ENCODE peak calls at places on chromosome 5, in five cellular contexts. O, Z, F, X and R are unnamed samples.

GRCh38 chr5:9851458-9851857 is 221.3 kb upstream of the TAS2R1 start:
- DNase-seq in O (no peak), Z (no peak), F (no peak), X (no peak), R (no peak)

GRCh38 chr5:52837591-52838001 is 49.9 kb downstream of the ITGA1 start:
- DNase-seq in O (no peak), Z (no peak), F (no peak), X (no peak), R (no peak)

GRCh38 chr5:9156282-9156681 is 389.6 kb downstream of the SEMA5A start:
- DNase-seq in O (peak; percentile 66), Z (peak; percentile 52), F (no peak), X (no peak), R (no peak)

GRCh38 chr5:11234501-11234911 is 473.5 kb upstream of the DAP start:
- DNase-seq in O (no peak), Z (peak; percentile 21), F (peak; percentile 68), X (no peak), R (no peak)

GRCh38 chr5:92758552-92758951 is 822.5 kb downstream of the NR2F1-AS1 start:
- DNase-seq in O (no peak), Z (no peak), F (no peak), X (no peak), R (no peak)

GRCh38 chr5:32713396-32714381 is 2.6 kb downstream of the NPR3 start:
- DNase-seq in O (peak; percentile 90), Z (peak; percentile 42), F (peak; percentile 78), X (no peak), R (no peak)

GRCh38 chr5:180333661-180334060 is 19.5 kb downstream of the GFPT2 start:
- DNase-seq in O (no peak), Z (no peak), F (no peak), X (no peak), R (no peak)

GRCh38 chr5:62341783-62342475 is 35.9 kb downstream of the KIF2A start:
- DNase-seq in O (no peak), Z (no peak), F (no peak), X (no peak), R (no peak)

GRCh38 chr5:176492431-176492830 is 44.2 kb downstream of the FAF2 start:
- DNase-seq in O (no peak), Z (no peak), F (no peak), X (no peak), R (no peak)

GRCh38 chr5:40385544-40385943 is 294.2 kb upstream of the PTGER4 start:
- DNase-seq in O (no peak), Z (no peak), F (no peak), X (no peak), R (no peak)

GRCh38 chr5:134503937-134504437 is 21.5 kb upstream of the JADE2 start:
- DNase-seq in O (no peak), Z (no peak), F (no peak), X (no peak), R (no peak)

GRCh38 chr5:75677607-75678006 is 39.6 kb downstream of the POC5 start:
- DNase-seq in O (no peak), Z (no peak), F (no peak), X (no peak), R (no peak)

GRCh38 chr5:92962752-92963151 is 618.3 kb downstream of the NR2F1-AS1 start:
- DNase-seq in O (no peak), Z (no peak), F (peak; percentile 51), X (peak; percentile 76), R (peak; percentile 93)

GRCh38 chr5:137453476-137454080 is 45.5 kb downstream of the SPOCK1 start:
- DNase-seq in O (peak; percentile 89), Z (peak; percentile 78), F (no peak), X (no peak), R (no peak)

GRCh38 chr5:91059409-91059808 is 323.7 kb downstream of the ARRDC3 start:
- DNase-seq in O (no peak), Z (no peak), F (no peak), X (no peak), R (no peak)

GRCh38 chr5:112492291-112492690 is 73.2 kb upstream of the EPB41L4A start:
- DNase-seq in O (peak; percentile 88), Z (peak; percentile 61), F (peak; percentile 64), X (peak; percentile 16), R (peak; percentile 15)

GRCh38 chr5:180315762-180316212 is 23.9 kb upstream of the MAPK9 start:
- DNase-seq in O (peak; percentile 73), Z (peak; percentile 58), F (peak; percentile 88), X (peak; percentile 17), R (no peak)

GRCh38 chr5:36371366-36371765 is 69.7 kb upstream of the RANBP3L start:
- DNase-seq in O (no peak), Z (no peak), F (no peak), X (no peak), R (no peak)

GRCh38 chr5:27124590-27124989 is 86.2 kb upstream of the CDH9 start:
- DNase-seq in O (peak; percentile 69), Z (peak; percentile 47), F (no peak), X (no peak), R (peak; percentile 75)

GRCh38 chr5:118220491-118220890 is 767.9 kb downstream of the DTWD2 start:
- DNase-seq in O (no peak), Z (no peak), F (no peak), X (no peak), R (no peak)

GRCh38 chr5:74673011-74673790 is 11.8 kb upstream of the HEXB start:
- DNase-seq in O (peak; percentile 74), Z (peak; percentile 44), F (no peak), X (peak; percentile 6), R (peak; percentile 62)

GRCh38 chr5:39420482-39421145 is 4.2 kb downstream of the DAB2 start:
- DNase-seq in O (no peak), Z (peak; percentile 30), F (peak; percentile 83), X (no peak), R (no peak)

GRCh38 chr5:40734986-40735385 is 20.8 kb downstream of the TTC33 start:
- DNase-seq in O (no peak), Z (no peak), F (no peak), X (no peak), R (no peak)

GRCh38 chr5:170632985-170633234 is 129.1 kb downstream of the KCNIP1 start:
- DNase-seq in O (peak; percentile 89), Z (peak; percentile 85), F (peak; percentile 87), X (no peak), R (no peak)

GRCh38 chr5:130324953-130325671 is 420.8 kb downstream of the CHSY3 start:
- DNase-seq in O (no peak), Z (no peak), F (no peak), X (no peak), R (no peak)

GRCh38 chr5:51468196-51468595 is 84.9 kb downstream of the ISL1 start:
- DNase-seq in O (no peak), Z (peak; percentile 25), F (no peak), X (no peak), R (no peak)

GRCh38 chr5:74034738-74035137 is 408.7 kb downstream of the ARHGEF28 start:
- DNase-seq in O (no peak), Z (no peak), F (no peak), X (no peak), R (peak; percentile 77)

GRCh38 chr5:103232393-103232999 is 26.1 kb upstream of the MACIR start:
- DNase-seq in O (peak; percentile 56), Z (peak; percentile 59), F (no peak), X (peak; percentile 9), R (peak; percentile 39)

GRCh38 chr5:139458580-139459407 is 3.7 kb downstream of the ECSCR start:
- DNase-seq in O (no peak), Z (no peak), F (no peak), X (no peak), R (no peak)

GRCh38 chr5:75239681-75240080 is 3.0 kb upstream of the ANKRD31 start:
- DNase-seq in O (peak; percentile 88), Z (peak; percentile 11), F (no peak), X (no peak), R (no peak)

GRCh38 chr5:69265931-69266330 is 31.2 kb downstream of the CDK7 start:
- DNase-seq in O (peak; percentile 94), Z (peak; percentile 18), F (no peak), X (no peak), R (no peak)

GRCh38 chr5:161863259-161863658 is 15.3 kb downstream of the GABRA1 start:
- DNase-seq in O (no peak), Z (no peak), F (no peak), X (no peak), R (no peak)

GRCh38 chr5:172433071-172433470 is 21.3 kb downstream of the SH3PXD2B start:
- DNase-seq in O (no peak), Z (no peak), F (no peak), X (no peak), R (no peak)

GRCh38 chr5:54387659-54388232 is 67.8 kb upstream of the HSPB3 start:
- DNase-seq in O (no peak), Z (no peak), F (no peak), X (no peak), R (peak; percentile 91)

GRCh38 chr5:54495027-54495426 is 22.5 kb upstream of the SNX18 start:
- DNase-seq in O (no peak), Z (no peak), F (no peak), X (no peak), R (no peak)

GRCh38 chr5:67119010-67119409 is 77.6 kb downstream of the CD180 start:
- DNase-seq in O (no peak), Z (no peak), F (no peak), X (no peak), R (no peak)

GRCh38 chr5:111453290-111453689 is 59.0 kb downstream of the STARD4 start:
- DNase-seq in O (no peak), Z (no peak), F (no peak), X (no peak), R (no peak)

GRCh38 chr5:35316611-35317307 is 86.5 kb upstream of the PRLR start:
- DNase-seq in O (no peak), Z (no peak), F (no peak), X (no peak), R (no peak)

GRCh38 chr5:122089096-122089495 is 11.0 kb upstream of the LOX start:
- DNase-seq in O (no peak), Z (no peak), F (no peak), X (no peak), R (no peak)